ENCODE peak calls at places on chromosomes 3 and 15, in seven cellular contexts. G, Y, Z, Q, I, O and N are unnamed samples.
A peak's percentile ranks its signal among the peaks of the same experiment; 100 is the strongest.

GRCh38 chr15:55737373-55737772 is 5.6 kb downstream of the PRTG start:
- DNase-seq in G (peak; percentile 77), Y (no peak), Z (no peak), Q (no peak), I (no peak), O (no peak), N (no peak)

GRCh38 chr15:100252359-100252758 is 89.4 kb downstream of the ADAMTS17 start:
- DNase-seq in G (no peak), Y (no peak), Z (no peak), Q (no peak), I (no peak), O (no peak), N (no peak)

GRCh38 chr15:68733666-68734065 is 87.0 kb downstream of the ANP32A start:
- DNase-seq in G (no peak), Y (no peak), Z (no peak), Q (no peak), I (no peak), O (no peak), N (no peak)

GRCh38 chr3:179082416-179082815 is 10.8 kb upstream of the ZMAT3 start:
- DNase-seq in G (no peak), Y (no peak), Z (no peak), Q (no peak), I (no peak), O (no peak), N (no peak)

GRCh38 chr3:114480442-114480841 is 186.6 kb downstream of the TIGIT start:
- DNase-seq in G (no peak), Y (no peak), Z (no peak), Q (no peak), I (no peak), O (no peak), N (no peak)

GRCh38 chr3:153173758-153174516 is 11.9 kb downstream of the RAP2B start:
- DNase-seq in G (peak; percentile 19), Y (no peak), Z (no peak), Q (no peak), I (no peak), O (peak; percentile 13), N (no peak)

GRCh38 chr3:183285828-183286457 is 32.9 kb downstream of the B3GNT5 start:
- DNase-seq in G (peak; percentile 94), Y (peak; percentile 59), Z (peak; percentile 88), Q (peak; percentile 82), I (peak; percentile 92), O (peak; percentile 46), N (peak; percentile 55)

GRCh38 chr3:69452295-69452694 is 66.4 kb upstream of the FRMD4B start:
- DNase-seq in G (no peak), Y (no peak), Z (no peak), Q (no peak), I (no peak), O (no peak), N (no peak)

GRCh38 chr3:163924600-163924999 is 1153.7 kb downstream of the SI start:
- DNase-seq in G (no peak), Y (no peak), Z (no peak), Q (no peak), I (no peak), O (peak; percentile 79), N (no peak)

GRCh38 chr15:72554471-72555425 is 80.6 kb downstream of the ARIH1 start:
- DNase-seq in G (peak; percentile 91), Y (no peak), Z (no peak), Q (no peak), I (no peak), O (no peak), N (no peak)

GRCh38 chr15:42675021-42675420 is 61.9 kb downstream of the CDAN1 start:
- DNase-seq in G (no peak), Y (no peak), Z (no peak), Q (no peak), I (no peak), O (no peak), N (no peak)

GRCh38 chr3:146895026-146895749 is 290.0 kb upstream of the PLSCR5 start:
- DNase-seq in G (no peak), Y (no peak), Z (peak; percentile 26), Q (no peak), I (no peak), O (no peak), N (no peak)

GRCh38 chr3:4976109-4976508 is 3.1 kb upstream of the BHLHE40 start:
- DNase-seq in G (peak; percentile 61), Y (no peak), Z (no peak), Q (peak; percentile 62), I (peak; percentile 65), O (peak; percentile 27), N (no peak)